ENCODE peak calls at places on chromosome 22, in four cellular contexts. G is ecto neural progenitor cell, P is NCI-H1930, J is amniotic stem cell. M is an unnamed sample.
A peak's percentile ranks its signal among the peaks of the same experiment; 100 is the strongest.

GRCh38 chr22:41352058-41352457 is 29.7 kb upstream of the TEF start:
- DNase-seq in G (no peak), P (no peak), J (no peak), M (no peak)

GRCh38 chr22:47878460-47878859 is 1116.0 kb downstream of the TBC1D22A start:
- DNase-seq in G (no peak), P (no peak), J (no peak), M (no peak)

GRCh38 chr22:19175026-19175601 is 3.4 kb downstream of the SLC25A1 start:
- DNase-seq in G (no peak), P (no peak), J (no peak), M (no peak)

GRCh38 chr22:17968126-17968525 is 56.2 kb downstream of the MICAL3 start:
- DNase-seq in G (no peak), P (no peak), J (no peak), M (no peak)

GRCh38 chr22:44445731-44446130 is 52.3 kb downstream of the RTL6 start:
- DNase-seq in G (no peak), P (no peak), J (no peak), M (no peak)

GRCh38 chr22:35921777-35922176 is 106.8 kb downstream of the RBFOX2 start:
- DNase-seq in G (peak; percentile 58), P (no peak), J (peak; percentile 82), M (no peak)

GRCh38 chr22:49051491-49052022 is 776.1 kb downstream of the BRD1 start:
- DNase-seq in G (no peak), P (no peak), J (no peak), M (no peak)

GRCh38 chr22:37951305-37951704 is 2.1 kb downstream of the C22orf23 start:
- DNase-seq in G (no peak), P (no peak), J (no peak), M (no peak)

GRCh38 chr22:19942886-19943664 is 1.5 kb upstream of the TXNRD2 start:
- DNase-seq in G (no peak), P (no peak), J (peak; percentile 74), M (no peak)

GRCh38 chr22:29219881-29220670 is 14.4 kb downstream of the EMID1 start:
- DNase-seq in G (no peak), P (no peak), J (no peak), M (no peak)

GRCh38 chr22:48511211-48511610 is 1316.5 kb downstream of the BRD1 start:
- DNase-seq in G (no peak), P (no peak), J (no peak), M (no peak)

GRCh38 chr22:22060200-22061084 is 77.9 kb upstream of the TOP3B start:
- DNase-seq in G (peak; percentile 84), P (peak; percentile 45), J (no peak), M (no peak)

GRCh38 chr22:25797891-25798290 is 55.9 kb downstream of the MYO18B start:
- DNase-seq in G (no peak), P (no peak), J (no peak), M (no peak)

GRCh38 chr22:21728270-21728669 is 7.3 kb downstream of the YPEL1 start:
- DNase-seq in G (no peak), P (no peak), J (no peak), M (no peak)

GRCh38 chr22:47221840-47222615 is 459.6 kb downstream of the TBC1D22A start:
- DNase-seq in G (no peak), P (peak; percentile 5), J (no peak), M (no peak)

GRCh38 chr22:45319319-45319675 is 9.6 kb downstream of the FAM118A start:
- DNase-seq in G (peak; percentile 56), P (no peak), J (no peak), M (no peak)

GRCh38 chr22:19891350-19892248 is 36.9 kb upstream of the GNB1L start:
- DNase-seq in G (peak; percentile 69), P (peak; percentile 6), J (no peak), M (peak; percentile 91)

M was measured in NCI-H2081 treated with DMSO at 0.1 percent for 48 hours.